ENCODE peak calls at places on chromosome 15, in seven cellular contexts. V is naive thymus-derived CD4-positive, alpha-beta T cell; B is activated CD4-positive, alpha-beta T cell treated with anti-CD3 and anti-CD28 coated beads, Interleukin-2, amount 10 ng/mL, durations not matched to agents 7 days and 5 days; I is GOT3; X is head of caudate nucleus; R is NB4; L is H7. M is an unnamed sample.

GRCh38 chr15:70741107-70741511 is 22.2 kb downstream of the UACA start:
- DNase-seq in V (no peak), B (no peak), I (no peak), X (no peak), R (peak; percentile 35), L (no peak), M (peak; percentile 11)

GRCh38 chr15:71149645-71150557 is 34.6 kb downstream of the THSD4 start:
- DNase-seq in V (no peak), B (no peak), I (no peak), X (no peak), R (no peak), L (no peak), M (no peak)

GRCh38 chr15:77528290-77528967 is 104.3 kb downstream of the LINGO1 start:
- DNase-seq in V (no peak), B (no peak), I (no peak), X (no peak), R (no peak), L (no peak), M (no peak)

GRCh38 chr15:50425219-50425618 is 1.0 kb downstream of the USP8 start:
- DNase-seq in V (no peak), B (no peak), I (no peak), X (no peak), R (peak; percentile 19), L (no peak), M (no peak)

GRCh38 chr15:73697033-73697467 is 12.9 kb downstream of the CD276 start:
- DNase-seq in V (peak; percentile 72), B (peak; percentile 86), I (no peak), X (peak; percentile 77), R (peak; percentile 83), L (peak; percentile 78), M (peak; percentile 68)

GRCh38 chr15:99442268-99442897 is 123.4 kb upstream of the MEF2A start:
- DNase-seq in V (no peak), B (no peak), I (peak; percentile 23), X (peak; percentile 5), R (no peak), L (peak; percentile 23), M (no peak)

GRCh38 chr15:77030928-77031375 is 36.0 kb downstream of the PSTPIP1 start:
- DNase-seq in V (no peak), B (no peak), I (no peak), X (no peak), R (no peak), L (peak; percentile 52), M (no peak)

GRCh38 chr15:62928242-62928995 is 114.1 kb upstream of the TPM1 start:
- DNase-seq in V (no peak), B (no peak), I (peak; percentile 38), X (no peak), R (no peak), L (no peak), M (no peak)

GRCh38 chr15:65841121-65841930 is 28.0 kb upstream of the RAB11A start:
- DNase-seq in V (no peak), B (no peak), I (no peak), X (no peak), R (peak; percentile 71), L (no peak), M (no peak)

GRCh38 chr15:77017091-77017660 is 22.2 kb downstream of the PSTPIP1 start:
- DNase-seq in V (no peak), B (no peak), I (no peak), X (no peak), R (no peak), L (no peak), M (no peak)

GRCh38 chr15:100572362-100572983 is 29.5 kb downstream of the LINS1 start:
- DNase-seq in V (peak; percentile 46), B (no peak), I (no peak), X (no peak), R (peak; percentile 32), L (no peak), M (no peak)

GRCh38 chr15:44243829-44244228 is 44.7 kb upstream of the GOLM2 start:
- DNase-seq in V (no peak), B (no peak), I (no peak), X (no peak), R (no peak), L (no peak), M (no peak)

GRCh38 chr15:32877620-32878019 is 159.8 kb downstream of the GREM1 start:
- DNase-seq in V (no peak), B (no peak), I (no peak), X (no peak), R (no peak), L (no peak), M (no peak)

GRCh38 chr15:40336129-40337122 is 4.3 kb downstream of the CCDC9B start:
- DNase-seq in V (no peak), B (no peak), I (no peak), X (no peak), R (peak; percentile 60), L (peak; percentile 92), M (no peak)

GRCh38 chr15:50162988-50163718 is 18.8 kb upstream of the SLC27A2 start:
- DNase-seq in V (no peak), B (no peak), I (no peak), X (no peak), R (no peak), L (no peak), M (no peak)

M was measured in SW 1271.